ENCODE peak calls at places on chromosomes 4 and X, in eight cellular contexts. Z is psoas muscle, U is WERI-Rb-1, M is retina, B is keratinocyte, G is epithelial cell of esophagus, F is bronchial epithelial cell, X is naive B cell. C is an unnamed sample.

GRCh38 chrX:378443-378842 is 8.3 kb downstream of the PPP2R3B start:
- DNase-seq in U (no peak), F (no peak), B (no peak), G (no peak), Z (peak), M (no peak), X (no peak), C (no peak)

GRCh38 chr4:37244583-37245390 is at the start of gene NWD2:
- DNase-seq in F (no peak), U (no peak), B (no peak), M (peak), G (peak), Z (peak), X (no peak), C (no peak)

GRCh38 chr4:184907216-184907615 is 81.4 kb upstream of the ACSL1 start:
- DNase-seq in Z (no peak), M (no peak), X (peak), G (no peak), F (no peak), U (no peak), B (no peak), C (no peak)

GRCh38 chr4:159451006-159451405 is 348.1 kb downstream of the RAPGEF2 start:
- DNase-seq in M (no peak), G (peak), Z (no peak), B (no peak), F (peak), X (no peak), U (no peak), C (no peak)

GRCh38 chr4:122668241-122668640 is 47.4 kb upstream of the IL21 start:
- DNase-seq in B (peak), F (peak), X (no peak), U (no peak), G (peak), M (no peak), Z (no peak), C (no peak)

GRCh38 chrX:55908685-55909212 is 191.2 kb downstream of the RRAGB start:
- DNase-seq in G (peak), M (peak), F (peak), X (no peak), U (no peak), Z (no peak), B (no peak), C (no peak)

GRCh38 chr4:1367936-1368289 is 20.9 kb downstream of the UVSSA start:
- DNase-seq in M (no peak), G (no peak), Z (peak), F (no peak), U (no peak), X (no peak), B (no peak), C (no peak)

GRCh38 chrX:39674771-39675553 is 422.8 kb downstream of the BCOR start:
- DNase-seq in M (no peak), F (no peak), U (no peak), X (no peak), G (no peak), B (no peak), Z (no peak), C (no peak)

GRCh38 chr4:55849724-55850123 is 3.7 kb upstream of the EXOC1 start:
- DNase-seq in G (no peak), M (no peak), U (no peak), F (no peak), B (no peak), Z (no peak), X (no peak), C (no peak)